ENCODE peak calls at places on chromosomes 11 and 22, in four cellular contexts. N, T, G and F are unnamed samples.

GRCh38 chr11:57638811-57639320 is 10.8 kb downstream of the YPEL4 start:
- DNase-seq in N (no peak), T (no peak), G (no peak), F (no peak)

GRCh38 chr22:46473021-46473779 is 64.2 kb downstream of the CELSR1 start:
- DNase-seq in N (no peak), T (no peak), G (no peak), F (peak)

GRCh38 chr11:109641549-109641948 is 219.6 kb downstream of the C11orf87 start:
- DNase-seq in N (no peak), T (no peak), G (no peak), F (peak)

GRCh38 chr11:67056640-67057409 is at the start of gene RHOD:
- DNase-seq in N (peak), T (no peak), G (no peak), F (peak)

GRCh38 chr11:116421529-116422185 is 351.1 kb downstream of the BUD13 start:
- DNase-seq in N (no peak), T (no peak), G (no peak), F (no peak)

GRCh38 chr11:13355191-13355590 is 77.6 kb downstream of the BMAL1 start:
- DNase-seq in N (no peak), T (no peak), G (no peak), F (no peak)

GRCh38 chr22:39090426-39091064 is 6.5 kb upstream of the APOBEC3H start:
- DNase-seq in N (no peak), T (no peak), G (peak), F (no peak)

GRCh38 chr11:69637601-69637955 is 3.4 kb upstream of the CCND1 start:
- DNase-seq in N (no peak), T (no peak), G (no peak), F (no peak)

GRCh38 chr11:47499614-47500013 is 50.7 kb upstream of the RAPSN start:
- DNase-seq in N (no peak), T (no peak), G (no peak), F (no peak)

GRCh38 chr11:101010899-101011298 is 118.7 kb downstream of the PGR start:
- DNase-seq in N (no peak), T (no peak), G (no peak), F (no peak)

GRCh38 chr22:40153186-40153585 is 24.5 kb upstream of the TNRC6B start:
- DNase-seq in N (no peak), T (no peak), G (no peak), F (no peak)

GRCh38 chr11:127859941-127860354 is 727.4 kb downstream of the ETS1 start:
- DNase-seq in N (no peak), T (no peak), G (no peak), F (peak)

GRCh38 chr22:16609548-16610261 is 17.1 kb upstream of the CCT8L2 start:
- DNase-seq in N (no peak), T (no peak), G (no peak), F (no peak)

GRCh38 chr11:96337541-96338530 is 5.2 kb downstream of the MAML2 start:
- DNase-seq in N (no peak), T (no peak), G (no peak), F (peak)

GRCh38 chr11:106063009-106063408 is 14.1 kb downstream of the KBTBD3 start:
- DNase-seq in N (no peak), T (no peak), G (no peak), F (no peak)

GRCh38 chr11:79049627-79050238 is 391.1 kb downstream of the TENM4 start:
- DNase-seq in N (no peak), T (no peak), G (no peak), F (peak)